ENCODE peak calls at places on chromosomes 11 and 22, in nine cellular contexts. E is adrenal gland; T is heart right ventricle; L is ascending aorta; R is cardiac fibroblast; U is K562; N is heart left ventricle; M is CD8-positive, alpha-beta memory T cell; D is right lobe of liver. C is an unnamed sample.

GRCh38 chr11:3197044-3197715 is 21.4 kb downstream of the MRGPRG start:
- DNase-seq in R (no peak), M (peak), U (no peak), T (no peak), D (no peak), N (no peak), E (peak), L (peak), C (no peak)

GRCh38 chr11:36564376-36565032 is 3.3 kb upstream of the RAG1 start:
- DNase-seq in D (peak), T (no peak), R (peak), N (peak), M (peak), U (peak), L (peak), E (peak), C (peak)

GRCh38 chr11:2390091-2390870 is 10.3 kb upstream of the TSSC4 start:
- DNase-seq in D (peak), L (no peak), U (no peak), E (no peak), R (no peak), T (no peak), M (no peak), N (no peak), C (peak)

GRCh38 chr11:117986981-117987495 is 844 bp downstream of the IL10RA start:
- DNase-seq in E (no peak), D (no peak), T (no peak), L (no peak), M (peak), U (no peak), N (no peak), R (no peak), C (no peak)

GRCh38 chr11:40619631-40620030 is 839.8 kb downstream of the LRRC4C start:
- DNase-seq in R (no peak), T (no peak), N (no peak), E (no peak), L (no peak), U (no peak), D (no peak), M (no peak), C (no peak)

GRCh38 chr11:88535916-88536547 is 198.5 kb upstream of the CTSC start:
- DNase-seq in E (no peak), L (no peak), R (peak), U (no peak), T (no peak), N (no peak), M (no peak), D (no peak), C (no peak)

GRCh38 chr11:46298699-46299424 is 21.4 kb downstream of the CREB3L1 start:
- DNase-seq in T (no peak), L (no peak), D (no peak), U (no peak), E (no peak), R (peak), N (no peak), M (no peak), C (no peak)

GRCh38 chr11:47960015-47960414 is 20.3 kb upstream of the PTPRJ start:
- DNase-seq in T (no peak), N (no peak), U (no peak), L (no peak), M (no peak), D (no peak), E (no peak), R (no peak), C (no peak)

GRCh38 chr22:30435674-30436126 is 10.1 kb downstream of the MTFP1 start:
- DNase-seq in T (no peak), M (peak), N (peak), L (peak), E (no peak), D (no peak), U (no peak), R (no peak), C (no peak)

GRCh38 chr11:95799531-95799930 is 9.2 kb downstream of the CEP57 start:
- DNase-seq in U (no peak), N (no peak), R (no peak), T (no peak), E (no peak), L (no peak), M (no peak), D (no peak), C (no peak)

GRCh38 chr22:36379593-36380361 is 8.0 kb downstream of the MYH9 start:
- DNase-seq in M (peak), D (no peak), U (no peak), N (peak), E (no peak), R (peak), L (peak), T (no peak), C (no peak)

GRCh38 chr22:27454807-27455450 is 346.6 kb downstream of the MN1 start:
- DNase-seq in E (no peak), T (no peak), M (no peak), L (no peak), D (no peak), R (no peak), U (no peak), N (no peak), C (no peak)

GRCh38 chr11:69013009-69013951 is at the start of gene MRGPRF:
- DNase-seq in R (peak), T (peak), E (peak), L (peak), D (no peak), M (no peak), N (peak), U (no peak), C (peak)

GRCh38 chr22:36330655-36331305 is 57.0 kb downstream of the MYH9 start:
- DNase-seq in D (no peak), E (peak), T (peak), N (peak), M (no peak), L (peak), R (peak), U (peak), C (no peak)

GRCh38 chr11:11010624-11011127 is 152.8 kb upstream of the ZBED5 start:
- DNase-seq in R (peak), N (peak), D (peak), E (peak), L (no peak), U (peak), T (peak), M (no peak), C (no peak)

GRCh38 chr22:48884786-48885185 is 942.9 kb downstream of the BRD1 start:
- DNase-seq in M (peak), L (peak), E (no peak), U (no peak), R (no peak), N (peak), D (no peak), T (no peak), C (peak)

GRCh38 chr11:12631651-12632050 is 42.6 kb upstream of the TEAD1 start:
- DNase-seq in R (no peak), N (no peak), T (no peak), L (no peak), D (no peak), U (no peak), M (no peak), E (no peak), C (no peak)

GRCh38 chr11:46240371-46240770 is 37.1 kb upstream of the CREB3L1 start:
- DNase-seq in U (no peak), N (no peak), M (no peak), L (peak), E (no peak), D (no peak), T (no peak), R (no peak), C (no peak)

GRCh38 chr22:19043111-19044085 is 78.8 kb downstream of the DGCR2 start:
- DNase-seq in U (no peak), T (no peak), D (peak), L (peak), R (peak), M (no peak), N (no peak), E (peak), C (no peak)

GRCh38 chr11:104323841-104324240 is 159.9 kb upstream of the PDGFD start:
- DNase-seq in T (no peak), E (no peak), N (no peak), L (no peak), M (no peak), R (no peak), U (no peak), D (no peak), C (no peak)

GRCh38 chr22:46373838-46374662 is 38.5 kb downstream of the TRMU start:
- DNase-seq in N (peak), D (no peak), M (peak), T (peak), E (no peak), U (no peak), L (no peak), R (no peak), C (no peak)

GRCh38 chr22:39556970-39557811 is 13.4 kb upstream of the CACNA1I start:
- DNase-seq in E (peak), D (no peak), T (no peak), N (no peak), U (peak), L (no peak), R (peak), M (no peak), C (no peak)

GRCh38 chr22:40244586-40244985 is 66.9 kb downstream of the TNRC6B start:
- DNase-seq in D (no peak), T (no peak), L (no peak), N (no peak), M (no peak), U (no peak), E (no peak), R (no peak), C (no peak)

GRCh38 chr22:39149915-39150847 is 2.3 kb downstream of the CBX7 start:
- DNase-seq in D (no peak), T (no peak), U (no peak), R (no peak), M (no peak), N (no peak), L (no peak), E (peak), C (peak)

GRCh38 chr11:120929664-120930154 is 94.2 kb upstream of the TBCEL start:
- DNase-seq in R (peak), N (peak), U (peak), T (no peak), M (no peak), L (no peak), E (peak), D (no peak), C (no peak)

GRCh38 chr22:48574776-48575566 is 1252.7 kb downstream of the BRD1 start:
- DNase-seq in D (no peak), R (peak), N (peak), L (no peak), M (no peak), U (no peak), E (no peak), T (peak), C (peak)

GRCh38 chr11:115290479-115291390 is 213.5 kb downstream of the CADM1 start:
- DNase-seq in L (no peak), R (no peak), N (no peak), E (no peak), T (no peak), M (no peak), U (no peak), D (no peak), C (no peak)

GRCh38 chr22:23282089-23282501 is 101.8 kb downstream of the BCR start:
- DNase-seq in N (peak), D (no peak), E (peak), T (peak), L (peak), R (peak), M (no peak), U (no peak), C (peak)

DNA sequence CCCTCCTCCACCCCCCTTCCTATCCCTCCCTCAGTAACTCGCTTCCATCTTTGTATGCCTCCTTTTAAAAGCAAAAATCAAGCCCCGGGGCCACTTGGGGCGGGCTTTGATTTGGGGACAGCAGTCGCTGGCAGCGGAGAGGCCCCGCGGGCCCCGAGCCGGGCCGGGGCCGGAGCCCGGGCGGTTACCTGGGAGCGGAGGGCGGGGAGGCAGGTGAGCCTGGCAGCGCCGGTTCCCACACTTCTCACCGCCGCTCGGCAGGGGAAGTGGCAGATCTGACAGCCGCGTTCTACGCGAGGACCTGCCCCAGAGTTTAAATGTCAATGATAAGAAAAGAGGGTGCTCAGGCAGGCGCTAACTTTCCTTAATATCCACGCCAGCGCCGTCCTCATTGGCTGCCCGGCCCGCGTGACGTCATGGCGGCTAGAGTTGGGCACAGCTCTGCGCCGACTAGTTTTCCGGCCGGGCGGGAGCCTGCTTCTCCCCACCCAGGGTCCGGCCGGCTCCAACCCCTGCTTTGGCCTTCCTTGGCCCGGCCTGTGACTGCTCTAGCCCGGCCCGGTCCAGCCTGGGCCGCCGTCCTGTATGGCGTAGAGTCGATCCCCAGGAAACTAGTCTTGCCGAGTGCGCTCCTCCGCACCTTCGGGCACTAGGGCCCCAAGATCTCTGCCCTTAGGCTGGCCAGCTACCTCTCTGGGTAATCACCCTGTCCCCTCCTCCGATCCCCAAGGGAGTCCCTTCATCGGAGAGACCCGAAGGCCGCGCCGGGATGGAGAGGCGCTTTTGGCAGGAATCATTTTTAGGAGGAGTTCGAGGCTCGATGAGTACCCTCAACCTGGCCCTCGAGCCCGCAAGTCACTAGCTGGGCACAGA is 6.7 kb upstream of the PAX6 start:
- DNase-seq in D (no peak), E (no peak), T (no peak), N (no peak), U (no peak), R (no peak), M (no peak), L (no peak), C (peak)
- H3K4me3 ChIP-seq in D (no peak), E (no peak), T (no peak), N (no peak), U (no peak), R (no peak), M (peak), L (peak), C (peak)

DNA sequence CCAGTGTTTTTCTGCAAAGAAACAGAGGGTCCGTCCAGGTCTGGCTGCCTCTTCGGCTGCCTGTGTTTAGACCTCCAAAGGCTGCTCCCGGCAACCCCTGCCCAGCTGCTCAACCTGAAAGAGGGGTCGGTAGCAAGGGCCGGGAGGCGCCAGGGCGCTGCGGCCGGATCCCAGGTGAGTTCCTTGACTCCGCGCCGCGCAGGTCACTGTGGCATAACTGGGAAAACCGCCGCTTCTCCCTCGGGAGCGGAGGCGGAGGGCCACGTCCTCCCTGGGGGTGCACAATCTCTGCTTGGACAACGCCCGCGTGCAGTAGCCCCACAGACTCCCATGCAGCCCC is 1.0 kb upstream of the BRSK2 start:
- DNase-seq in R (no peak), M (no peak), T (peak), U (no peak), D (no peak), N (no peak), E (no peak), L (no peak), C (no peak)
- H3K4me3 ChIP-seq in R (peak), M (peak), T (peak), U (no peak), D (peak), N (peak), E (no peak), L (peak), C (peak)

GRCh38 chr11:72970557-72971118 is 156.4 kb downstream of the ATG16L2 start:
- DNase-seq in L (no peak), E (no peak), T (no peak), R (no peak), M (no peak), N (no peak), U (peak), D (no peak), C (no peak)
- H3K4me3 ChIP-seq in L (no peak), E (no peak), T (no peak), R (no peak), M (no peak), N (no peak), U (no peak), D (no peak), C (no peak)

GRCh38 chr22:43409800-43410199 is 2.0 kb upstream of the MPPED1 start:
- DNase-seq in D (no peak), U (no peak), L (no peak), M (no peak), N (no peak), E (no peak), T (no peak), R (no peak), C (no peak)

GRCh38 chr22:43412808-43413785 is 1.3 kb downstream of the MPPED1 start:
- DNase-seq in N (peak), D (no peak), R (no peak), M (no peak), T (no peak), L (no peak), E (no peak), U (no peak), C (no peak)

GRCh38 chr22:43413826-43414225 is 2.0 kb downstream of the MPPED1 start:
- DNase-seq in T (no peak), L (no peak), R (no peak), E (no peak), N (no peak), D (no peak), M (no peak), U (no peak), C (no peak)

GRCh38 chr22:43411040-43411919 is 534 bp upstream of the MPPED1 start:
- DNase-seq in R (no peak), M (no peak), E (no peak), D (no peak), N (no peak), U (no peak), L (no peak), T (no peak), C (no peak)

DNA sequence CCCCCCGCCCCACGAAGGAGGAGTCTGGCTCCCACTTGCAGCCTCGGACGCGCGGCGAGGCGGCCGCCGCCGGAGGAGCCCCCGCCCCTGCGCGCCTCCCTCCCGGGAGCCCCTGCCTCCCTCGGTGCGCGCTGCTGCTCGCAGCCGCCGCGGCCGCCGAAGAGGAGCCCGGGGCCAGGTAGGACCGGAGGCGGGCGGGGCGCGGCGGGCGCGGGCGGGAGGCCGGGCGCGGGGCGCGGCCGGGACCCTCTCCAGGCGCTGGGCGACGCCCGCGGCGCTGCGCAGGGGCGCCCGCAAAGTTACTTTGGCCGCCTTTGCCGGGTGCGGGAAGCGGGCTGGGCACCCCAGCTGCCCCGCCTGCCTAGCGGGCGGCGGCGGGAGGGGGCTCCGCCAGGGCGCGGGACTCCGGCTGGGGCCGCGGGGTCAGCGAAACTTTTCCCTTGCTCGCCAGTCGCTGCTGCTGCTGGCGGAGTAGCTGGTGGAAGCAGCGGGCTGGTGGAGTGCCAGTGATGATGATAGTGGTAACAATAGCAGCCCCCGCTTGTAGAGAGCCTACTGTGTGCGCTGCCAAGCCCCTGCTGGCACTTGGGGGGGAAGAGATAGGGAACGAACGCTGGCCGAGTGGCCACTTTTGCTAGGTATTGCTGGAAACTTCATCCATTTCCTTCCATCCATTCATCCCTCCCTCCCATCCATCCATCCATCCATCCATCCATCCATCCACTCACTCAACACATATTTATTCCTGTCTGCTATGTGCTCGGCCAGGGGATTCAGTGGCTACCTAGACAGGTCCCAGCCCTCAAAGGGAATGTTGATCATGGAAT is at the start of gene MPPED1:
- DNase-seq in U (no peak), L (no peak), D (no peak), M (no peak), N (peak), R (no peak), T (no peak), E (no peak), C (no peak)
- H3K4me3 ChIP-seq in U (no peak), L (no peak), D (no peak), M (no peak), N (no peak), R (no peak), T (no peak), E (no peak), C (no peak)

GRCh38 chr11:126607776-126608625 is 252.5 kb downstream of the ST3GAL4 start:
- DNase-seq in T (no peak), D (no peak), U (no peak), M (no peak), N (no peak), E (no peak), L (no peak), R (no peak), C (no peak)

GRCh38 chr11:126606484-126606883 is 251.0 kb downstream of the ST3GAL4 start:
- DNase-seq in L (no peak), E (no peak), N (no peak), T (no peak), M (no peak), U (no peak), D (no peak), R (no peak), C (no peak)

GRCh38 chr11:126608626-126609010 is 253.1 kb downstream of the ST3GAL4 start:
- DNase-seq in U (no peak), R (no peak), L (no peak), D (no peak), E (no peak), T (no peak), M (no peak), N (no peak), C (no peak)

GRCh38 chr11:126604461-126604860 is 249.0 kb downstream of the ST3GAL4 start:
- DNase-seq in L (no peak), T (no peak), U (no peak), R (no peak), D (no peak), M (no peak), E (no peak), N (no peak), C (no peak)

DNA sequence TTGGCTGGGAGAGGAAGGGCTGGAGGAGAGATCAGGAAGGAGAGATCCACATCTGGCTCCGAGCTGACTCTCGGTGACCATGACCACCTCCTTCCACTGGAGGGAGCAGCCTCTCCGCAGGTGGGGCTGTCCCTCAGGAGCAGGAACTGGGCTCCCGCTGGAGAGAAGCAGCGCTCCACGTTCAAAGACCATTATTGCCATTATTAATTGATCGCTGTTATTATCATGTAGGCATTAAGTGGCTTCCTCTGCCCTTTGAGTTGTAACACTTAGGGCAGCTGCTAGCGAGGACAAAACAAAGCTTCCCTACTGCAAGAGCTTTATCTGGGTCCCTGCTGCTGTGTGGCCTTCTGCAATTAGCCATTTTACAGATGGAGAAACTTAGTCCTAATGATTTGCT is 251.9 kb downstream of the ST3GAL4 start:
- DNase-seq in N (peak), T (peak), E (peak), L (no peak), U (peak), D (peak), R (peak), M (no peak), C (peak)
- H3K4me3 ChIP-seq in N (no peak), T (no peak), E (no peak), L (no peak), U (no peak), D (no peak), R (no peak), M (no peak), C (no peak)

C was measured in pancreas.